ENCODE peak calls at places on chromosomes 2 and 18, in four cellular contexts. One of them, this sample, is unnamed.

GRCh38 chr2:46816846-46817726 is 98.5 kb downstream of the MCFD2 start:
- DNase-seq in IMR-90: no peak
- DNase-seq in H1: no peak
- DNase-seq in mesendoderm: no peak
- DNase-seq in this sample: no peak

GRCh38 chr18:51603111-51603510 is 405.6 kb upstream of the MEX3C start:
- DNase-seq in IMR-90: no peak
- DNase-seq in H1: no peak
- DNase-seq in mesendoderm: peak; percentile 83
- DNase-seq in this sample: no peak

GRCh38 chr2:35830833-35831232 is 524.7 kb upstream of the CRIM1 start:
- DNase-seq in IMR-90: no peak
- DNase-seq in H1: no peak
- DNase-seq in mesendoderm: no peak
- DNase-seq in this sample: no peak

GRCh38 chr2:1784087-1784486 is 39.8 kb upstream of the PXDN start:
- DNase-seq in IMR-90: peak; percentile 7
- DNase-seq in H1: no peak
- DNase-seq in mesendoderm: no peak
- DNase-seq in this sample: no peak

GRCh38 chr2:94956797-94957391 is 68.6 kb upstream of the MAL start:
- DNase-seq in IMR-90: peak; percentile 15
- DNase-seq in H1: peak; percentile 60
- DNase-seq in mesendoderm: peak; percentile 15
- DNase-seq in this sample: no peak

GRCh38 chr18:77106331-77106730 is 26.3 kb downstream of the MBP start:
- DNase-seq in IMR-90: no peak
- DNase-seq in H1: no peak
- DNase-seq in mesendoderm: no peak
- DNase-seq in this sample: no peak

GRCh38 chr2:217919781-217920351 is 82.9 kb downstream of the TNS1 start:
- DNase-seq in IMR-90: peak; percentile 91
- DNase-seq in H1: no peak
- DNase-seq in mesendoderm: peak; percentile 84
- DNase-seq in this sample: peak; percentile 64

GRCh38 chr18:23071285-23071684 is 64.0 kb upstream of the CABLES1 start:
- DNase-seq in IMR-90: peak; percentile 72
- DNase-seq in H1: no peak
- DNase-seq in mesendoderm: no peak
- DNase-seq in this sample: no peak

GRCh38 chr2:138333121-138333520 is 168.4 kb upstream of the SPOPL start:
- DNase-seq in IMR-90: no peak
- DNase-seq in H1: no peak
- DNase-seq in mesendoderm: no peak
- DNase-seq in this sample: no peak

GRCh38 chr2:138327967-138328366 is 173.6 kb upstream of the SPOPL start:
- DNase-seq in IMR-90: no peak
- DNase-seq in H1: no peak
- DNase-seq in mesendoderm: no peak
- DNase-seq in this sample: no peak

GRCh38 chr2:138333677-138334076 is 167.9 kb upstream of the SPOPL start:
- DNase-seq in IMR-90: no peak
- DNase-seq in H1: no peak
- DNase-seq in mesendoderm: no peak
- DNase-seq in this sample: no peak

GRCh38 chr2:138329591-138329990 is 172.0 kb upstream of the SPOPL start:
- DNase-seq in IMR-90: no peak
- DNase-seq in H1: no peak
- DNase-seq in mesendoderm: no peak
- DNase-seq in this sample: no peak

DNA sequence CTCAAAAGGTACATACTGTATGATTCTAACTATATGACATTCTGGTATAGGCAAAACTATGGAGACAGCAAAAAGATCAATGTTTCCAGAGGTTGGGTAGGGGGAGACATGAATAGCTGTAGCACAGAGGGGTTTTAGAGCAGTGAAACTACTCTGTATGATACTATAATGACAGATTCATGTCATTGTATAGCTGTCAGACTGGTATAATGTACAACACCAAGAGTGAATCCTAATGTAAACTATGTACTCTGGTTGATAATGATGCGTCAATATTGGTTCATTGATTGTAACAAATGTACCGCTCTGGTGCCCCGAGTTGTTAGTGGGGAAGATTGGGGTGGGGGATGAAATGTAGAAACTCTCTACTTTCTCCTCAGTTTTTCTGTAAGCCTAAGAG is 172.4 kb upstream of the SPOPL start:
- DNase-seq in IMR-90: no peak
- DNase-seq in H1: no peak
- DNase-seq in mesendoderm: no peak
- DNase-seq in this sample: no peak
- H4K5ac ChIP-seq in IMR-90: no peak overlapping the region
- H4K5ac ChIP-seq in H1: no peak overlapping the region
- H4K5ac ChIP-seq in mesendoderm: no peak overlapping the region
- H4K5ac ChIP-seq in this sample: no peak overlapping the region

GRCh38 chr2:232327089-232328037 is 51.2 kb upstream of the ALPP start:
- DNase-seq in IMR-90: peak; percentile 50
- DNase-seq in H1: peak; percentile 99
- DNase-seq in mesendoderm: peak; percentile 81
- DNase-seq in this sample: peak; percentile 91
- H2BK15ac ChIP-seq in IMR-90: no peak overlapping the region
- H2BK15ac ChIP-seq in H1: no peak overlapping the region
- H2BK15ac ChIP-seq in mesendoderm: no peak overlapping the region
- H2BK15ac ChIP-seq in this sample: no peak overlapping the region

GRCh38 chr2:30074023-30074422 is 72.8 kb upstream of the YPEL5 start:
- DNase-seq in IMR-90: no peak
- DNase-seq in H1: peak; percentile 4
- DNase-seq in mesendoderm: no peak
- DNase-seq in this sample: no peak
- H3K23ac ChIP-seq in IMR-90: no peak overlapping the region
- H3K23ac ChIP-seq in H1: no peak overlapping the region
- H3K23ac ChIP-seq in mesendoderm: no peak overlapping the region
- H3K23ac ChIP-seq in this sample: no peak overlapping the region

DNA sequence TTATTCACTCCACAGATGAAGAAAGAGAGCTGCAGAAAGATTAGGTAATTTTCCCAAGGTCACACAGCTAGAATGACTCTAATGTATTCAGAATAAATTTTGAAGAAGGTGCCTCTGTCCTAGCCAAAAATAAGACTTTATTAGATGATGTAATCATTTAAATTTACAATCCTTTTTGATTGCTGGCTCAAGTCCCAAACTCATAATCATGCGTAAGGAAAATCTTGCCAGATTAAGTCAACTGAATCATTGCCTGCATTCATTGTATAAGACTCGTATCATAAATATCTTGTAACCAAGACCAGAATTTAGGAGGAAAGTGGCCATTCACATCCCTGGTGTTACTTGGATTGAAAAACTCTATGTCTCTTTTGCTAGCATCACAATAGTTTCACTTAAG is 53.1 kb upstream of the STK39 start:
- DNase-seq in IMR-90: no peak
- DNase-seq in H1: no peak
- DNase-seq in mesendoderm: no peak
- DNase-seq in this sample: no peak
- H4K5ac ChIP-seq in IMR-90: no peak overlapping the region
- H4K5ac ChIP-seq in H1: no peak overlapping the region
- H4K5ac ChIP-seq in mesendoderm: no peak overlapping the region
- H4K5ac ChIP-seq in this sample: no peak overlapping the region

DNA sequence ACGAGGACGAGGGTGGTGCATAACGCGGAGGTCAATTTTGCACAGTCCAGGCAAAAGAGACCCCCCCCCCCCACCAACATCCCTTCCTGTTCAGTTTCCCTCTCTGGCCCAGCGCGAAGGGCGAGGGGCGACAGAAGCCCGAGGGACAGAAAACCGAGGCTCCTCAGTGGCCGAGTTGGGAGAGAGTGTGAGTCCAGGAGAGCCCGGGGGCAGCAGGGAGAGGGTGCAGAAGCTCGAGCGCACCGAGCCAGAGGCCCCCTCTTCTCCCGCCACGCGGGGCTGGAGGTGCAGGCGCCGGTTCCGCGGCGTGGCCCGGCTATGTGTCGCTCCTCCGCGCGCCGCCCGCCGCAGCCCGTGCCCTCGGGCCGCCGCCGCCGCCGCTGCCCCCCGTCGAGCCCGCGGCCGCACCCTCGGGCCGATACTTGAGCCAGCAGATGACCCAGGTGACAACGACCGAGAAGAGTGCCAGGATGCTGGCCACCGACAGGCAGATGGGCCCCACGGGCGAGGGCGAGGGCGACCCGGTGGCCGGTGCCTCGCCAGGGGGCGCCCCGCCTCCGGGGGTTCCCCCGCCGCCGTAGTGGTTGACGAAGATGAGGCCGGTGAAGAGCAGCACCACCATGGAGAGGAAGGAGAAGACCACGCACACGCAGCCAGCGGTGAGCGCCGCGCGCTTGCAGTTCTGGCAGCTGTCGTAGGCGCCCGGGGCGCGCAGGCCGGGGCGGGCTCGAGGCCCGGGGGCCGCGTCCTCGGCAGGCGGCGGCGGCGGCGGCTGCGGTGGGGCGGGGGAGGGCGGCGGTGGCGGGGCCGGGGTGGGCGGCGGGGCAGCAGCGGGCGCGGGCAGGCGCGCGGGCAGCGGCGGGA is 20.1 kb upstream of the PAX3 start:
- DNase-seq in IMR-90: no peak
- DNase-seq in H1: peak; percentile 69
- DNase-seq in mesendoderm: no peak
- DNase-seq in this sample: no peak
- H2BK15ac ChIP-seq in IMR-90: no peak overlapping the region
- H2BK15ac ChIP-seq in H1: no peak overlapping the region
- H2BK15ac ChIP-seq in mesendoderm: no peak overlapping the region
- H2BK15ac ChIP-seq in this sample: no peak overlapping the region

GRCh38 chr2:238239552-238239871 is 326 bp downstream of the HES6 start:
- DNase-seq in IMR-90: no peak
- DNase-seq in H1: no peak
- DNase-seq in mesendoderm: no peak
- DNase-seq in this sample: no peak

GRCh38 chr2:238239872-238240760 is at the start of gene HES6:
- DNase-seq in IMR-90: peak; percentile 82
- DNase-seq in H1: peak; percentile 91
- DNase-seq in mesendoderm: peak; percentile 97
- DNase-seq in this sample: peak; percentile 94

GRCh38 chr2:238237441-238237840 is 2.4 kb downstream of the HES6 start:
- DNase-seq in IMR-90: no peak
- DNase-seq in H1: no peak
- DNase-seq in mesendoderm: no peak
- DNase-seq in this sample: no peak

GRCh38 chr2:238238311-238238765 is 1.5 kb downstream of the HES6 start:
- DNase-seq in IMR-90: no peak
- DNase-seq in H1: no peak
- DNase-seq in mesendoderm: no peak
- DNase-seq in this sample: no peak

GRCh38 chr2:238238766-238239551 is 879 bp downstream of the HES6 start:
- DNase-seq in IMR-90: no peak
- DNase-seq in H1: peak; percentile 60
- DNase-seq in mesendoderm: peak; percentile 52
- DNase-seq in this sample: peak; percentile 38
- H3K23ac ChIP-seq in IMR-90: peak overlapping the region; percentile 37
- H3K23ac ChIP-seq in H1: no peak overlapping the region
- H3K23ac ChIP-seq in mesendoderm: no peak overlapping the region
- H3K23ac ChIP-seq in this sample: no peak overlapping the region

GRCh38 chr2:45625824-45626223 is 14.8 kb upstream of the SRBD1 start:
- DNase-seq in IMR-90: no peak
- DNase-seq in H1: no peak
- DNase-seq in mesendoderm: no peak
- DNase-seq in this sample: no peak
- H4K5ac ChIP-seq in IMR-90: no peak overlapping the region
- H4K5ac ChIP-seq in H1: no peak overlapping the region
- H4K5ac ChIP-seq in mesendoderm: no peak overlapping the region
- H4K5ac ChIP-seq in this sample: no peak overlapping the region